ENCODE peak calls at places on chromosomes 4 and X, in four cellular contexts. W, Z, S and I are unnamed samples.

GRCh38 chr4:77184018-77184417 is 27.0 kb downstream of the CCNG2 start:
- DNase-seq in Z (no peak), W (no peak), S (no peak), I (no peak)

GRCh38 chrX:70331161-70331560 is 41.3 kb downstream of the KIF4A start:
- DNase-seq in S (no peak), Z (no peak), W (no peak), I (peak; percentile 16)

GRCh38 chr4:169311643-169312365 is 41.0 kb upstream of the SH3RF1 start:
- DNase-seq in Z (peak; percentile 25), S (peak; percentile 36), W (peak; percentile 32), I (peak; percentile 59)

GRCh38 chr4:153223935-153224334 is 19.7 kb downstream of the TRIM2 start:
- DNase-seq in S (no peak), Z (no peak), W (no peak), I (peak; percentile 46)

GRCh38 chr4:17142232-17142711 is 243.8 kb upstream of the LDB2 start:
- DNase-seq in Z (no peak), W (no peak), S (no peak), I (peak; percentile 98)

GRCh38 chr4:155660436-155660835 is 6.2 kb upstream of the GUCY1A1 start:
- DNase-seq in Z (no peak), W (no peak), S (no peak), I (no peak)

GRCh38 chrX:123975180-123975579 is 13.7 kb downstream of the STAG2 start:
- DNase-seq in S (no peak), W (no peak), Z (no peak), I (peak; percentile 31)

GRCh38 chrX:104913348-104913747 is 307.1 kb downstream of the TEX13A start:
- DNase-seq in Z (no peak), S (no peak), W (peak; percentile 5), I (no peak)

GRCh38 chrX:109966246-109966645 is 36.7 kb upstream of the TMEM164 start:
- DNase-seq in S (no peak), Z (no peak), W (no peak), I (no peak)

GRCh38 chr4:47647544-47647943 is 162.5 kb downstream of the ATP10D start:
- DNase-seq in W (no peak), S (no peak), Z (no peak), I (peak; percentile 16)

GRCh38 chr4:7699040-7699439 is 240.6 kb downstream of the AFAP1 start:
- DNase-seq in W (no peak), Z (no peak), S (no peak), I (peak; percentile 86)

GRCh38 chrX:53022381-53022780 is 26.2 kb upstream of the GPR173 start:
- DNase-seq in W (no peak), S (no peak), Z (no peak), I (no peak)

GRCh38 chr4:155164705-155165104 is 43.7 kb upstream of the NPY2R start:
- DNase-seq in W (no peak), Z (no peak), S (no peak), I (no peak)

GRCh38 chrX:9519546-9520210 is 54.8 kb downstream of the TBL1X start:
- DNase-seq in Z (no peak), S (no peak), W (no peak), I (no peak)

GRCh38 chrX:50614460-50614859 is 143.8 kb upstream of the DGKK start:
- DNase-seq in W (no peak), S (no peak), Z (no peak), I (no peak)

GRCh38 chrX:130716822-130717405 is 186.1 kb downstream of the ENOX2 start:
- DNase-seq in W (no peak), Z (no peak), S (no peak), I (no peak)

DNA sequence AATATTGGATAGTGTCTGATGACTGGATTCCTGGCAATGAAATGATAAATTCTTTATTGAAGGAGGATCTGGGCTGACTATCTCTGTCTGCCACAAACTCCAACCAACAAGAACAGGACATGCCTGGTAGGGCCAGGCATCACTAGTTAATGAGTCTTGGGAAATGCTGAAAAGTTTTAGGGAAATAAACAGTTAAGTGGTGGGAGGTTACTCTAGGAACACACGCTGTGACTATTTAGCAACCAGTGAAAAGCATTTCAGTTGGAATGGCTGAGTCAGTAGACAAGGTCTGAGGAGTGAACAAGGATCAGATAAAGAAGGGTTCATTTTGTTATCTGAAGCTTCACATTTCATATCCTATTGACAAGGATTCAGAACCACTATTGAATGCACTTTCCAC is 394.9 kb upstream of the BOD1L1 start:
- DNase-seq in Z (no peak), S (no peak), W (no peak), I (peak; percentile 50)
- TF ChIP-seq MAFK in Z (no peak), S (no peak), W (no peak), I (no peak)

GRCh38 chrX:132204629-132205028 is 14.6 kb downstream of the RAP2C start:
- DNase-seq in W (no peak), Z (no peak), S (no peak), I (no peak)

GRCh38 chrX:132207996-132208395 is 11.3 kb downstream of the RAP2C start:
- DNase-seq in W (no peak), S (no peak), Z (no peak), I (no peak)

GRCh38 chrX:132208422-132208821 is 10.8 kb downstream of the RAP2C start:
- DNase-seq in W (no peak), Z (no peak), S (no peak), I (no peak)

GRCh38 chrX:132209527-132209926 is 9.7 kb downstream of the RAP2C start:
- DNase-seq in Z (no peak), W (no peak), S (no peak), I (peak; percentile 43)

GRCh38 chrX:132206259-132206658 is 13.0 kb downstream of the RAP2C start:
- DNase-seq in W (no peak), S (no peak), Z (no peak), I (peak; percentile 8)
- TF ChIP-seq MAFK in W (no peak), S (no peak), Z (no peak), I (no peak)

DNA sequence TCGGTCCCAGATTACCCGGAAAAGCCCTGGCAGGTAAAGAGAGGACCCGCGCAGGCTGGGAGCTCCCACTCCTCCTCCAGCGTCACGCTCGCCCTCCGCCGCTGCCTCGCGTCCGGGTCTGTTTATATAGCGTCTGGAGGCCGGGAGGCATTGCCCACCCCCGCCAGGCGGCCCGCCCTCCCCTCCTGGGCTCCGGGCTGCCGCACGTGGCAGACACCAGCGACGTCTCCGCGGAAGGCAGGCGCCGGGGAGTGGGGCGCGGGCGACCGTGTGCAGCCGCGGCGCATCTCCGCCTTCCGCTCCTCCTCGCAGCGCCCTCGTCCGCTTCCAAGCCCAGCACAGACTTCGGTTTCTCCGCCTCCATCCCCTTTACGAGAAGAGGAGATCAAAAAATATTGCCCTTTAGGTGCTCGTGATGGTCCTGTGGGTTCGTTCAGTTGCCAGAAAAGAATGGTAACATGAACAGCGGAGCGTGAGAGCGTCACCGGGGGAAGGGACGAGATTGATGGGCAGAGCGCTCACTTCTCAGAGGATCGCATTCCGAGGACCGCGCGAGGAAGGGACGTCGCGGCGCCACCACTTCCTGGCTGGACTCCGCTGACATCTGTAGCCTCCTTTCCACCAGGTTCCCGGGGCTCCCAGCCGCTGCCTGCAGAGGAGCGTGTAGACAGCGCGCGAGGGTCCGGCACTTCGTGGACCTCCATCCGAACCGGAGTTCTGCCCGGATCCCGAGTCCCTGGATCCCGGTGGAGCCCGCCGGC is at the start of gene GALNTL6:
- DNase-seq in S (no peak), W (no peak), Z (no peak), I (no peak)
- TF ChIP-seq MAFK in S (no peak), W (no peak), Z (no peak), I (no peak)

DNA sequence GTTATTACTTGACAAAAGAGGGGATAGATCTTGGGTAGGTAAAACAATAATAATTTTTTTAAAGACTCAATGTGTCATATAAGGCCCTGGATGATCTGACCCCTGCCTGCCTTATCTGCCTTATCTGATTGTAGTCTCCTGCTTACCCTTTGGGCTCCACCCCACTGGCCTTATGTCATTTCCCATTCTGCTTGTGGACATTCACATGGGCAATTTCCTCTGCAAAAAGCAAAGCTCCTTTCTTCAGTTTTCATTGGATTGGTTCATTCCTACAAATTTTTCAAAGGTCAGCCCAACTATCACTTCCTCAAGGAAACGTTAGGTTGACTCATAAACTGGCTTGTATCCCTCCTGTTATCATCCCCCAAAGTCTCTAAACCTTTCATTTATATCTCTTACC is 15.7 kb upstream of the TET2 start:
- DNase-seq in Z (no peak), W (no peak), S (no peak), I (no peak)
- TF ChIP-seq MAFK in Z (no peak), W (no peak), S (no peak), I (no peak)

DNA sequence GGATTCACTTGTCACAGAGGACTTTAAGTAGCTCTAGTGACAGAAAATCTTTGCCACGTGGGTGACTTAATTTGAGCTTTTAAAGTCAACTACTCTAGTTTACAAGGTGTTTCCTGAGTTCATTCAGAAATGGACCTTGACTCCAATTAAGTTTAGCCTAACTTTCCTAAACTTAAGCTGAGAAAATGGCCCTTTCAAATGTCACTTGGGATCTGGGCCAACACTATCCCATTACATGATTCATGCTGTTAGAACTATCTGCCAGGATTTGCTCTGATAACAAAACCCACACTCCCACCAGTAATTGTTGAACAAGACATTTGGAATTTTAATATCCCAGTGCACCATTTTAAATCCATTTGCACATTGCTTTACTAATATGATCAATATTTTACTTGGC is 40.8 kb downstream of the C4orf46 start:
- DNase-seq in Z (no peak), S (no peak), W (no peak), I (peak; percentile 59)
- TF ChIP-seq MAFK in Z (no peak), S (no peak), W (no peak), I (no peak)

DNA sequence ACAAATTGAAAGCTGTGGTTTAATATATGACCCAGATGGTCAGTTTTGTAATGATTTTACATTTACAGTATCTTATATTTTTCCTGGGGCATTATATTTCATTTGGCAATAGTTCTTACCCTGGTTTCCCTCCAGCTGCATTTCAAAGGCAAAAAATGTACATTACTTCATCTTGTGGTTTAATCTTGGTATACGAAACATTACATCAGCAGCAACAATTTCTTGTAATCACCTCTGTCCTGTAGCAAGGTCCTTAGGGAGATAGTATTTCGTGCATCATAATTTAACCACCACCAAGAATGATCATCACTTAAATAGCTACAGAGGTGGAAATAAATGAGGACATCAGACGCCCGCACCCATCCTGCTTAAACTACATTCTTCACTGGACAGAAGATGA is 48.8 kb downstream of the HS6ST2 start:
- DNase-seq in Z (no peak), W (no peak), S (no peak), I (peak; percentile 5)
- TF ChIP-seq MAFK in Z (no peak), W (no peak), S (no peak), I (no peak)

GRCh38 chr4:80199004-80199579 is 1.8 kb downstream of the PRDM8 start:
- DNase-seq in W (no peak), S (no peak), Z (no peak), I (no peak)

GRCh38 chr4:80199947-80200346 is 2.6 kb downstream of the PRDM8 start:
- DNase-seq in W (no peak), Z (no peak), S (no peak), I (no peak)

GRCh38 chr4:80196259-80197131 is 808 bp upstream of the PRDM8 start:
- DNase-seq in Z (no peak), W (no peak), S (no peak), I (peak; percentile 35)

GRCh38 chr4:80197132-80197573 is at the start of gene PRDM8:
- DNase-seq in Z (no peak), W (no peak), S (no peak), I (peak; percentile 73)

GRCh38 chr4:80197601-80198444 is 520 bp downstream of the PRDM8 start:
- DNase-seq in W (no peak), Z (no peak), S (no peak), I (no peak)
- TF ChIP-seq MAFK in W (no peak), Z (no peak), S (no peak), I (no peak)